ENCODE peak calls at places on chromosome 7, in six cellular contexts. G is RPMI8226, E is tibial artery, F is ELR, D is nucleus accumbens, N is SW480. U is an unnamed sample.

GRCh38 chr7:24715661-24716479 is 41.4 kb downstream of the GSDME start:
- DNase-seq in G (no peak), E (no peak), F (peak), D (peak), N (peak), U (no peak)

GRCh38 chr7:26937956-26938623 is 73.7 kb upstream of the SKAP2 start:
- DNase-seq in G (no peak), E (no peak), F (peak), D (no peak), N (peak), U (no peak)

GRCh38 chr7:112204072-112204775 is 2.0 kb downstream of the DOCK4 start:
- DNase-seq in G (no peak), E (no peak), F (peak), D (no peak), N (peak), U (no peak)

GRCh38 chr7:99106869-99107268 is 37.0 kb downstream of the SMURF1 start:
- DNase-seq in G (no peak), E (no peak), F (peak), D (no peak), N (peak), U (no peak)

GRCh38 chr7:13990984-13991790 is 1.7 kb upstream of the ETV1 start:
- DNase-seq in G (peak), E (peak), F (peak), D (peak), N (peak), U (peak)

GRCh38 chr7:50400114-50400513 is 50.0 kb downstream of the FIGNL1 start:
- DNase-seq in G (no peak), E (no peak), F (no peak), D (no peak), N (no peak), U (no peak)

GRCh38 chr7:36796850-36797618 is 72.7 kb upstream of the AOAH start:
- DNase-seq in G (no peak), E (no peak), F (no peak), D (no peak), N (no peak), U (no peak)

GRCh38 chr7:5238500-5238899 is 44.2 kb upstream of the SLC29A4 start:
- DNase-seq in G (no peak), E (no peak), F (no peak), D (no peak), N (no peak), U (no peak)

GRCh38 chr7:54705436-54705835 is 53.6 kb downstream of the SEC61G start:
- DNase-seq in G (peak), E (no peak), F (peak), D (no peak), N (peak), U (no peak)

GRCh38 chr7:135938563-135938962 is 38.6 kb downstream of the MTPN start:
- DNase-seq in G (no peak), E (no peak), F (no peak), D (no peak), N (no peak), U (no peak)

GRCh38 chr7:73573791-73574190 is 4.6 kb downstream of the TBL2 start:
- DNase-seq in G (no peak), E (no peak), F (no peak), D (no peak), N (no peak), U (no peak)

GRCh38 chr7:100342761-100343160 is 15.2 kb upstream of the PILRB start:
- DNase-seq in G (no peak), E (no peak), F (no peak), D (no peak), N (no peak), U (no peak)

GRCh38 chr7:150406565-150407421 is 27.7 kb downstream of the ZNF775 start:
- DNase-seq in G (peak), E (no peak), F (no peak), D (no peak), N (peak), U (no peak)

GRCh38 chr7:122219253-122219865 is 75.3 kb upstream of the AASS start:
- DNase-seq in G (peak), E (no peak), F (peak), D (no peak), N (no peak), U (no peak)

GRCh38 chr7:99404235-99404976 is 4.0 kb downstream of the PDAP1 start:
- DNase-seq in G (no peak), E (no peak), F (peak), D (no peak), N (no peak), U (no peak)

GRCh38 chr7:159317294-159317693 is 172.6 kb upstream of the VIPR2 start:
- DNase-seq in G (no peak), E (no peak), F (no peak), D (no peak), N (no peak), U (no peak)

GRCh38 chr7:14341200-14341599 is 351.7 kb upstream of the ETV1 start:
- DNase-seq in G (no peak), E (no peak), F (no peak), D (no peak), N (no peak), U (no peak)

GRCh38 chr7:4207011-4207410 is 475.1 kb upstream of the FOXK1 start:
- DNase-seq in G (no peak), E (no peak), F (no peak), D (no peak), N (no peak), U (no peak)

GRCh38 chr7:85840532-85840931 is 653.7 kb upstream of the SEMA3D start:
- DNase-seq in G (no peak), E (no peak), F (no peak), D (no peak), N (no peak), U (no peak)

GRCh38 chr7:27697861-27698430 is 35.3 kb upstream of the HIBADH start:
- DNase-seq in G (peak), E (peak), F (peak), D (no peak), N (peak), U (no peak)

GRCh38 chr7:17105701-17106100 is 192.8 kb upstream of the AHR start:
- DNase-seq in G (no peak), E (no peak), F (peak), D (no peak), N (no peak), U (no peak)

GRCh38 chr7:80153446-80153845 is 18.8 kb downstream of the GNAI1 start:
- DNase-seq in G (no peak), E (no peak), F (peak), D (no peak), N (no peak), U (no peak)

GRCh38 chr7:117673839-117674238 is 194.0 kb downstream of the CFTR start:
- DNase-seq in G (peak), E (no peak), F (peak), D (no peak), N (peak), U (no peak)

GRCh38 chr7:157715071-157715937 is 378.5 kb downstream of the DNAJB6 start:
- DNase-seq in G (no peak), E (no peak), F (no peak), D (no peak), N (no peak), U (no peak)

GRCh38 chr7:108012499-108013430 is 9.8 kb upstream of the LAMB1 start:
- DNase-seq in G (peak), E (no peak), F (peak), D (no peak), N (peak), U (no peak)

GRCh38 chr7:563629-564170 is 44.1 kb upstream of the PDGFA start:
- DNase-seq in G (no peak), E (no peak), F (no peak), D (no peak), N (no peak), U (no peak)

GRCh38 chr7:77386165-77386824 is 29.9 kb downstream of the GSAP start:
- DNase-seq in G (no peak), E (no peak), F (no peak), D (no peak), N (no peak), U (no peak)

GRCh38 chr7:156892086-156892800 is 740 bp downstream of the LMBR1 start:
- DNase-seq in G (peak), E (peak), F (peak), D (no peak), N (peak), U (no peak)

GRCh38 chr7:101940830-101941229 is 123.4 kb downstream of the CUX1 start:
- DNase-seq in G (peak), E (no peak), F (no peak), D (no peak), N (no peak), U (no peak)

GRCh38 chr7:28955723-28956607 is 2.2 kb downstream of the TRIL start:
- DNase-seq in G (no peak), E (peak), F (no peak), D (no peak), N (peak), U (no peak)

GRCh38 chr7:2520131-2520807 is 695 bp downstream of the LFNG start:
- DNase-seq in G (peak), E (no peak), F (peak), D (no peak), N (peak), U (no peak)

U was measured in thoracic aorta.